ENCODE peak calls at places on chromosomes 4 and X, in seven cellular contexts. F is astrocyte of the spinal cord, P is astrocyte of the cerebellum, Y is mesenchymal stem cell, S is mucosa of descending colon, K is adipocyte, V is BJ. I is an unnamed sample.

GRCh38 chrX:49276671-49277519 is 7.3 kb downstream of the PPP1R3F start:
- DNase-seq in F (no peak), P (no peak), Y (no peak), S (no peak), K (no peak), V (no peak), I (no peak)

GRCh38 chr4:38601244-38601915 is 62.6 kb upstream of the KLF3 start:
- DNase-seq in F (peak), P (peak), Y (peak), S (no peak), K (peak), V (no peak), I (peak)

GRCh38 chr4:55868691-55869090 is 15.2 kb downstream of the EXOC1 start:
- DNase-seq in F (no peak), P (no peak), Y (no peak), S (no peak), K (peak), V (no peak), I (no peak)

GRCh38 chr4:40524642-40525041 is 105.0 kb downstream of the RBM47 start:
- DNase-seq in F (peak), P (peak), Y (no peak), S (no peak), K (peak), V (no peak), I (no peak)

GRCh38 chr4:123418486-123418931 is 21.9 kb downstream of the SPRY1 start:
- DNase-seq in F (peak), P (peak), Y (peak), S (no peak), K (peak), V (peak), I (peak)

GRCh38 chr4:88448905-88449689 is 7.8 kb upstream of the HERC5 start:
- DNase-seq in F (no peak), P (no peak), Y (no peak), S (no peak), K (peak), V (no peak), I (no peak)

GRCh38 chr4:139453041-139453370 is 915 bp upstream of the RAB33B start:
- DNase-seq in F (no peak), P (peak), Y (no peak), S (no peak), K (no peak), V (no peak), I (peak)

GRCh38 chr4:513327-513726 is 14.3 kb downstream of the PIGG start:
- DNase-seq in F (no peak), P (no peak), Y (no peak), S (no peak), K (no peak), V (no peak), I (no peak)

GRCh38 chr4:132395576-132395975 is 753.5 kb upstream of the PCDH10 start:
- DNase-seq in F (no peak), P (no peak), Y (no peak), S (no peak), K (no peak), V (no peak), I (no peak)

GRCh38 chr4:46975841-46976551 is 17.4 kb downstream of the GABRA4 start:
- DNase-seq in F (no peak), P (no peak), Y (peak), S (no peak), K (peak), V (no peak), I (no peak)

GRCh38 chr4:38310446-38311043 is 350.3 kb downstream of the PTTG2 start:
- DNase-seq in F (peak), P (peak), Y (no peak), S (no peak), K (no peak), V (no peak), I (no peak)

GRCh38 chrX:153611298-153612095 is 12.6 kb upstream of the CCNQ start:
- DNase-seq in F (no peak), P (no peak), Y (no peak), S (no peak), K (no peak), V (no peak), I (no peak)

GRCh38 chrX:30971761-30972603 is 82.9 kb upstream of the TAB3 start:
- DNase-seq in F (peak), P (no peak), Y (peak), S (no peak), K (peak), V (peak), I (no peak)

GRCh38 chrX:37986893-37987292 is 19.5 kb upstream of the SYTL5 start:
- DNase-seq in F (peak), P (peak), Y (peak), S (no peak), K (peak), V (no peak), I (no peak)

GRCh38 chr4:171785392-171785791 is 27.8 kb upstream of the GALNTL6 start:
- DNase-seq in F (no peak), P (no peak), Y (peak), S (no peak), K (peak), V (no peak), I (no peak)

GRCh38 chr4:80115368-80116181 is 42.5 kb upstream of the ANTXR2 start:
- DNase-seq in F (no peak), P (no peak), Y (no peak), S (no peak), K (no peak), V (no peak), I (no peak)

GRCh38 chrX:7198499-7198898 is 50.5 kb upstream of the PUDP start:
- DNase-seq in F (no peak), P (no peak), Y (no peak), S (no peak), K (no peak), V (no peak), I (no peak)

GRCh38 chr4:47972721-47973120 is 43.8 kb downstream of the CNGA1 start:
- DNase-seq in F (no peak), P (no peak), Y (no peak), S (no peak), K (no peak), V (no peak), I (no peak)

GRCh38 chr4:8618421-8618820 is 25.9 kb downstream of the CPZ start:
- DNase-seq in F (no peak), P (no peak), Y (no peak), S (no peak), K (no peak), V (no peak), I (no peak)

GRCh38 chrX:106243376-106243775 is 75.3 kb downstream of the PWWP3B start:
- DNase-seq in F (no peak), P (no peak), Y (no peak), S (no peak), K (no peak), V (no peak), I (no peak)

GRCh38 chr4:55079451-55080173 is 45.8 kb downstream of the KDR start:
- DNase-seq in F (peak), P (no peak), Y (no peak), S (no peak), K (no peak), V (no peak), I (no peak)

GRCh38 chr4:56655209-56655626 is 25.9 kb downstream of the HOPX start:
- DNase-seq in F (peak), P (no peak), Y (peak), S (peak), K (peak), V (no peak), I (no peak)

GRCh38 chrX:72280210-72280882 is 3.3 kb upstream of the RPS4X start:
- DNase-seq in F (no peak), P (no peak), Y (no peak), S (no peak), K (no peak), V (no peak), I (no peak)

GRCh38 chr4:59553063-59553738 is 1646.9 kb upstream of the ADGRL3 start:
- DNase-seq in F (no peak), P (no peak), Y (peak), S (no peak), K (peak), V (peak), I (no peak)
- H3K4me3 ChIP-seq in F (no peak), P (no peak), Y (no peak), S (no peak), K (peak), V (peak), I (no peak)

DNA sequence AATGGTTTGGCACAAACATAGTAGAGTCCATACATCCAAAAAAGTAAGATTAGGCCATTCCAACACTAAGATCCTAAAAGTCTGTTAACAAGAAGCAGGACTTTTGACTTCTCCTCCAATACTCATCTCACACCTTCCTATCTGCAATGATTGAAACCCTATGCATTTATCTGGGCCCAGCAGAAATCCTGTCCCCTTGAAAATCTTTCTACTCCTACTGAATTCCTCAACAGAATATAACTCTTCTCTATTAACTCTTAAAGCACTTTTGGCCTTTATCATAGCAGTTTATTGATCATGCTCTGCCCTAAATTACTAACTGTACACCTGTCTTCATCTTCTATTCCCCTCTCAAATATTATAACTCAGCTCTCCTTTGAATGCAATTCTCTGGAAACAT is 4.6 kb downstream of the G3BP2 start:
- DNase-seq in F (no peak), P (no peak), Y (no peak), S (no peak), K (no peak), V (no peak), I (no peak)
- H3K4me3 ChIP-seq in F (no peak), P (no peak), Y (no peak), S (no peak), K (no peak), V (no peak), I (no peak)

GRCh38 chrX:40099046-40099968 is 1.5 kb upstream of the BCOR start:
- DNase-seq in F (no peak), P (no peak), Y (peak), S (peak), K (peak), V (no peak), I (no peak)

GRCh38 chrX:40100141-40100536 is 2.4 kb upstream of the BCOR start:
- DNase-seq in F (no peak), P (no peak), Y (peak), S (no peak), K (peak), V (no peak), I (no peak)

GRCh38 chrX:40101430-40101802 is 3.7 kb upstream of the BCOR start:
- DNase-seq in F (no peak), P (no peak), Y (no peak), S (no peak), K (no peak), V (no peak), I (no peak)

GRCh38 chrX:40102393-40103381 is 4.9 kb upstream of the BCOR start:
- DNase-seq in F (no peak), P (no peak), Y (peak), S (no peak), K (no peak), V (no peak), I (no peak)

GRCh38 chrX:40100537-40101429 is 3.0 kb upstream of the BCOR start:
- DNase-seq in F (no peak), P (no peak), Y (peak), S (no peak), K (no peak), V (no peak), I (no peak)
- H3K4me3 ChIP-seq in F (no peak), P (no peak), Y (no peak), S (no peak), K (no peak), V (no peak), I (no peak)

GRCh38 chr4:89486673-89487072 is 179.1 kb upstream of the GPRIN3 start:
- DNase-seq in F (no peak), P (no peak), Y (no peak), S (no peak), K (no peak), V (no peak), I (no peak)

GRCh38 chr4:89482248-89482647 is 174.6 kb upstream of the GPRIN3 start:
- DNase-seq in F (peak), P (no peak), Y (peak), S (no peak), K (peak), V (no peak), I (no peak)

GRCh38 chr4:89486042-89486441 is 178.4 kb upstream of the GPRIN3 start:
- DNase-seq in F (peak), P (no peak), Y (peak), S (no peak), K (peak), V (no peak), I (no peak)

DNA sequence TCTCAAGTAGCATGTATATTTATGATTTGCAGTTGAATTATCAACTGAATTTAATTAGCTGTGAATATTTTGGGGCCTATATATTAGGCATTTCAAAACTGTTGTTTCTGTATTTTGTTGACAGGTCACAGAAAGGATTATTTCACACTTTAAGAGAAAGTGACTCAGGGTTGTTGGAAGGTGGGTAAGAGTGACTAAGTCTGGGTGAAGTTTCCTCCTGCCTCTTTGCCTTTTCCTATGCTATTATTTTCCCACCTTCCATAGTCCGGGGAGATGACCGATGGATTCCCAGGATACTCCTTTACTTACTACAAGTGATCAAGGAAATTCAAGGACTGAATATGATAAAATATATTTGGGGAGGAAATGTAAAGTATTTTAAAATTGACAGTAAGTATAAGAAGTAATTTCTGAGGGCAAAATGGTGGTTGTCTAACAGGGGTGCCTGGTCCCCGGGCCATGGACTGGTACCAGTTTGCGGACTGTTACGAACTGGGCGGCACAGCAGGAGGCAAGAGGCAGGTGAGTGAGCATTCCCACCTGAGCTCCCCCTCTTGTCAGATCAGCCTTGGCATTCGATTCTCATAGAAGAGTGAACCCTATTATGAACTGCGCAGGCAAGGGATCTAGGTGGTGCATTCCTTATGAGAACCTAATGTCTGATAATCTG is 175.5 kb upstream of the GPRIN3 start:
- DNase-seq in F (no peak), P (no peak), Y (no peak), S (no peak), K (no peak), V (no peak), I (no peak)
- H3K4me3 ChIP-seq in F (no peak), P (no peak), Y (no peak), S (no peak), K (no peak), V (no peak), I (no peak)

GRCh38 chr4:153432971-153433752 is 33.0 kb upstream of the TMEM131L start:
- DNase-seq in F (peak), P (peak), Y (peak), S (peak), K (peak), V (no peak), I (peak)
- H3K4me3 ChIP-seq in F (no peak), P (no peak), Y (no peak), S (no peak), K (no peak), V (no peak), I (no peak)

I was measured in epithelial cell of proximal tubule.